ENCODE peak calls at places on chromosomes 4 and X, in seven cellular contexts. P is endodermal cell; M is heart left ventricle; L is IMR-90; T is neuronal stem cell; Z is upper lobe of left lung; O is CD4-positive, CD25-positive, alpha-beta regulatory T cell. K is an unnamed sample.

GRCh38 chr4:139453041-139453370 is 915 bp upstream of the RAB33B start:
- DNase-seq in L (no peak), P (no peak), O (peak), T (no peak), M (no peak), Z (peak), K (no peak)

GRCh38 chr4:186622788-186623464 is 67.6 kb upstream of the MTNR1A start:
- DNase-seq in T (no peak), O (no peak), M (no peak), Z (no peak), L (peak), P (no peak), K (no peak)

GRCh38 chrX:69113723-69114122 is 51.5 kb downstream of the PJA1 start:
- DNase-seq in T (no peak), P (no peak), O (no peak), Z (no peak), L (no peak), M (no peak), K (no peak)

GRCh38 chr4:159002950-159003349 is 99.9 kb upstream of the RAPGEF2 start:
- DNase-seq in T (no peak), Z (no peak), L (peak), M (no peak), P (no peak), O (no peak), K (no peak)

GRCh38 chr4:21117771-21118170 is 417.5 kb downstream of the PACRGL start:
- DNase-seq in P (no peak), Z (no peak), M (no peak), O (no peak), L (no peak), T (no peak), K (no peak)

GRCh38 chrX:129632443-129632842 is 22.3 kb downstream of the APLN start:
- DNase-seq in P (no peak), T (no peak), Z (no peak), M (no peak), O (no peak), L (no peak), K (no peak)

GRCh38 chrX:71989768-71990167 is 79.1 kb downstream of the NHSL2 start:
- DNase-seq in T (no peak), Z (no peak), M (peak), P (no peak), O (no peak), L (peak), K (no peak)

GRCh38 chr4:138007572-138007971 is 234.6 kb downstream of the SLC7A11 start:
- DNase-seq in M (no peak), Z (no peak), O (no peak), T (no peak), P (no peak), L (no peak), K (no peak)

GRCh38 chr4:25767877-25768475 is 94.8 kb downstream of the SEL1L3 start:
- DNase-seq in T (peak), L (peak), P (peak), Z (peak), M (peak), O (no peak), K (peak)

GRCh38 chrX:105375816-105376215 is 155.3 kb upstream of the TEX13A start:
- DNase-seq in M (no peak), P (no peak), L (no peak), T (no peak), Z (no peak), O (no peak), K (no peak)

DNA sequence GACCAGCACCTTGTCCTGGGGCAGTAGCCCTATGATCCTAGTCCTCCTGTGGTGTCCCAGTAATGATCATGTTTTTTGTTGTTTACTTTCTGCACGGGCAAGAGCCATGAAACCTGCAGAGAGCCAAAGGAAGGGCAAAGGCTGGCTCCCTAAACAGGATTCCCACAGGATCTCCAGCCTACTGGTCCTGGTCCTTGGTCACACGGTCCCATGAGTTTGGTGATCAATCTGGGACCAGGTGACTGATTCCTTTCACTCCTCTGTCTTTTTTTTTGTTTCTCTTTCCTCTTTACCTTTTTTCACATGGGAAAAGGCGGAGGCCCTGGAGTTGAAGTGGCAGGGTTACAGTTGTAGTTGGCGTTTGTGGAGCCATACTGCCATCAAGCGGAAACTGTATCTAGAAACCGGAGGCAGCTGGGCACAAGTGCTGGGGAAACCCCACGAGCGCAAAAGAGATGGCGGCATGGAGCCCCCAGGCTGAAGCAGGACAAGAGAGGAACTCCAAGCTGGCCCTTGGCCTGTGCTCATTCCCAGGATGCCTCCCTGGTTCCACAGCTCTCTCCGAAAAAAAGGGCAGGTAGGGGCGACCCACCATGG is 34.6 kb downstream of the NBDY start:
- DNase-seq in Z (peak), O (peak), T (no peak), M (no peak), L (peak), P (peak), K (no peak)
- H3K27ac ChIP-seq in Z (peak), O (peak), T (no peak), M (peak), L (peak), P (no peak), K (no peak)

DNA sequence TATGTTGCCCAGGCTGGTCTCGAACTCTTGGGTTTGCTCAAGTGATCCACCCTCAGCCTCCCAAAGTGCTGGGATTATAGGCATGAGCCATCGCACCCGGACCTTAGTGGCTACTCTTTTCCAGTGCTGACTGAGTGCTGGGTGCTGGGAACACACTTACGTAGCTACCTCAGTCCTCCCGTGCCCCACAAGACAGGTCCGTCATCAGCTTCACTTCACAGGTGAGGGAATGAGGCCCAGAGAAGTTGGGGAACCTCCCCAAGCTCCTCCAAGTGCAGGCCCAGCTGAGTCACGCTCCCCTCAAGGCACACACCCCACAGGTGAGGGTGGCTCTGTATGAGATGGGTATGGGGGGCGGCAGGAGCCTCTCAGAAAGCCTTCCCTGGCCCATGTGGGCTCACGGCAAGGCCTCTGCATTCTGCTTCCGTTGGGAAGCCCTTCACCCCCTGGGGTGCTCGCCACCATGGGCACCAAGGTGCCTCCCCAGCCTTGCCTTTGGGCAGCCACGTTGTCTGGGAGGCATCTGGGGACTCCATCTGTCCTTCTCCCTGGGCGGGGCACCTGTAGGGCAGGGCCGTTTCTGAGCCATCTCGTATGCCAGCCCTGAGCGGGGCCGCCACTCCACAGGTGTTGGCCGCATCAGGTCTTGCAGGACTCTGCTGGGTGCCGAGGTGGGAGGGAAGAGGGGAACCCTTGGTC is 28.4 kb downstream of the NSG1 start:
- DNase-seq in T (no peak), Z (no peak), L (no peak), M (no peak), P (no peak), O (no peak), K (no peak)
- H3K4me3 ChIP-seq in T (peak), Z (no peak), L (no peak), M (no peak), P (no peak), O (no peak), K (no peak)

DNA sequence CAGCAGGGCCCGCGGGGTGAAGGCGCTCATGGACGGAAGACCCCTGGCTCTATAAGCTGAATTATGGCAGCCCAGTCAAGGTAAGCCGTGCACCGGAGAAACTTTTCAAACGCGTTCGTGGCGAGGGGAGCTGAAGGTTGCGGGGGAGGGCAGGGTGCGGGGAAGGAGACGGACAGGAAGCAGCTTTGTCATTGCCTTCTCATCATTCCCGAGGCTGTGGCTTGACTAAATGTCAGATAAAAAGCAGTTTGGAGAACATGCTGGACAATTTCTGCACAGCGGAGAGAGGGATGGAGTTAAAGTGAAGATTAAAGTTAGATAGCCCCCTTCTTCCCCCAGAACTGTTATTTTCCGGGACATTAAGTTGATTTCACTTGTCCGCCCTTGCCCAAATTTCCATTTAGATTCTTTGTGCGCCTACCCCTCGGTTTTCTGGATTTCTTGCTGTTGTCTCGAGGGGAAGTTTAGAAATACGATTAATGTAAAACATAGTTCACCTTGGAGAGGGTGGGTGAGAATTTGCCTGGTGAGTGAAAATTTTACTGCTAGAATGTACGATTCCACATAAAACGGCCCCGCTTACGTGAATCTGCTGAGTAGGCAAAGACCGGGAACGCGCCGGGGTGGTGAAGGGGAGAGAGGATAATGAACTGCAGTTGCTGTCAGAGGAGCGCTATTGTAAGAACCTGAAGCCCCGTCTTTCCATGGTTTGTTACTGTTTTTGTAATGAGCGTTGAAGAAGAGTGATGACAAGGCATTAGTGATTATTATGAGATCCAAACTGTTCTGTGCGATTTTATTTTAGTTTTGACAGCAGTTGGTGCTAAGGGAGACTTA is 72.8 kb downstream of the AFF1 start:
- DNase-seq in L (peak), T (peak), P (peak), M (peak), Z (peak), O (no peak), K (no peak)
- H3K27ac ChIP-seq in L (peak), T (peak), P (peak), M (peak), Z (peak), O (peak), K (peak)

DNA sequence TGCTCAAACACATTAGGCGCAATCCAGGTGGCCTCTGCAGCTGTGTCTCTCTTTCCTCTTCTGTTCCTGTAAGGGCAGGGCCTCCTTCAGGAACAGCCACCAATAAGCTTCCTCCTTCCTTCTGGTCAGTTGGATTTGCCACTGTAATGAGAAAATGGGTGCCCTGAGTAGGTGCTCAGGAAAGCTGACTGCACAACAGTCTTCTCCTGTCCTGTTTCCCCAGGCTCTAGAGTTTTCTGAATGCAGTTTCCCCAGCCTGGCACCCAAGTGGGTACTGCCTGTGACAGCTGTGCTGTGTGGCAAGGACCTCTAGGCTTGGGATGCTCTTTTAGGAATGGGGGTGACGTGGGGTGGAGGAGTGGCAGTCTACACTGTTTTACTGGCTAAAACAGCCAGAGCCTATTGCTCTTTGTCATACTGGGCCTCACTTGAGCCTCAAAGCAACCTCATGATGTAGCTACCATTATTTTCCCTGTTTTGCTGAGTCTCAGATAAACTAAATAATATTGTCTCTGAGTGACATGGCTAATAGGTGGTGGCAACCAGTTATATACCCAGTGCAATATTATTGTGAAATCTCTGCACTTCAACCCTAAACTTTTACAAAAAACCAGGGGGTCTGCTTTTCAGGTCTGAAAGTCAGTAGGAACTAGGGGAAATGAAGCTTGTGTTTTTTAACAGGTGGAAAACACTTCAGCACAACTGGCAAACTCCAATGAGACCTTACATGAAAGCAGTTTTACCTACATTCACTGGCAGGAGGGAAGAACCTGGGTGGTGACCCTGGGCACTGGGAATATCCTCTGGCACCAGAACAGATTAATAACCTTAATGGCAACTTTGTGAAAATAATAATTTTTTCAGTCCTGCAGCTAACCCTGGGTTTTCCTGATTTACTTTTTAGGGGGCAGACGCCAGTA is 1.1 kb downstream of the CXCL2 start:
- DNase-seq in L (no peak), O (no peak), Z (peak), T (no peak), P (no peak), M (no peak), K (no peak)
- H3K4me3 ChIP-seq in L (no peak), O (no peak), Z (peak), T (no peak), P (peak), M (peak), K (peak)

DNA sequence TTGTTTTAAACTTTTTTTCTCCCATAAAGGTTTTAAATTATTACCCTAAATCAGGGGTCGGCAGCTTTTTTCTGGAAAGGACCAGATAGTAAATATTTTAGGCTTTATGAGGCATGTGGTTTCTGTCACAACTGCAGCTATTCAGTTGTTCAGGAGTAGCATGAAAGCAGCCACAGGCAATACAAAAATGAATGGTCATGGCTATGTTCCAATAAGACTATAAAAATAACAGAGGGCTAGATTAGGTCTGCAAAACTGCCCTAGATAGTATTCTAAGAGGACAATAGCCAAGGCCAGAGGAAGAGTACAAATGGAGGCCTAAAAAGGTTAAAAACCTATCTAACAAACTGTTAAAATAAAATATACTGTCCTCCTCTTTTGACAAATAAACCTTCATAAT is 24.6 kb downstream of the HERC5 start:
- DNase-seq in Z (no peak), O (no peak), P (no peak), L (no peak), T (no peak), M (no peak), K (no peak)
- H3K27ac ChIP-seq in Z (no peak), O (no peak), P (no peak), L (no peak), T (no peak), M (no peak), K (no peak)

GRCh38 chrX:155262970-155263754 is 1.1 kb downstream of the RAB39B start:
- DNase-seq in P (no peak), L (no peak), T (no peak), O (peak), Z (no peak), M (no peak), K (peak)
- H3K4me3 ChIP-seq in P (peak), L (no peak), T (no peak), O (peak), Z (peak), M (no peak), K (peak)

DNA sequence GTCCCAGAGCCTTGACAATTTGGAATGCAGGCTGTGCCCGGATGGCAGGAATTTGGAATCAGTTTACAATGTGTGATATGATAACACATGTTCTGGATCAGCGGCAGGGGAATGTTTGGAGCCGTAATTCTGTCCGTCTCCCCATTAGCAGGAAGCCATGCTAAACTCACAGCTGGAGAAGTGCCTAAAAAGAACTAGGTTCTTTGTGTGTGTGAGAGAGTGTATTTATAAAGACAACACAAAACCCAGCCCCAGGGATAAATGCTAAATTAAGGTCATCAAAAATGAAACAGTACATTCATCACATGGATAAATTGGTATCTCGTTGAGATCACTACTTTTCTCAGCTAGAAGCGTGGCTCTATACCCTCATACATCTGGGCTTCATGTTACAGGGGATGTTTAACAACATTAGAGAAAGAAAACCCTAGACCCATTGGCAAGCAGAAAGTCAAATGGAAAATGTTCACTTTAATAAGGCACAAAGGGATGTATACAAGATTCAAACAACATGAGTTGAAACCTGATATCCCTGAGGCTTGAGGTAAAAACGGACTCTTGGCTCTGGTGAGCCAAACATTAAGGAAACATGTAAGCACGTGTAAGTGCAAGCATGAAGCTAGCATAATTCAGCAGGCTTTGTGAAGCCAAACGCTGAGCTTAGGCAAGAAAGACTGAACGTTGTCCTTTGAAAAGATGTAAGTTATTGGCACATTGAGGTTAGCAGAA is 18.0 kb upstream of the TMEM131L start:
- DNase-seq in L (peak), T (no peak), P (no peak), Z (no peak), O (no peak), M (no peak), K (no peak)
- H3K27ac ChIP-seq in L (peak), T (no peak), P (no peak), Z (no peak), O (no peak), M (no peak), K (peak)

GRCh38 chr4:7372673-7373072 is 62.1 kb downstream of the PSAPL1 start:
- DNase-seq in Z (no peak), P (no peak), T (no peak), L (peak), O (no peak), M (no peak), K (no peak)

GRCh38 chr4:7377223-7377865 is 57.4 kb downstream of the PSAPL1 start:
- DNase-seq in L (no peak), O (no peak), Z (no peak), M (no peak), T (no peak), P (no peak), K (no peak)

GRCh38 chr4:7379161-7379560 is 55.6 kb downstream of the PSAPL1 start:
- DNase-seq in O (no peak), Z (no peak), P (no peak), L (no peak), T (no peak), M (no peak), K (no peak)

GRCh38 chr4:7374571-7374970 is 60.2 kb downstream of the PSAPL1 start:
- DNase-seq in P (no peak), O (no peak), Z (no peak), L (no peak), M (no peak), T (no peak), K (no peak)

GRCh38 chr4:7375427-7375826 is 59.3 kb downstream of the PSAPL1 start:
- DNase-seq in L (peak), O (no peak), M (no peak), P (no peak), Z (no peak), T (no peak), K (no peak)
- H3K4me3 ChIP-seq in L (no peak), O (no peak), M (no peak), P (no peak), Z (no peak), T (no peak), K (no peak)

K was measured in SK-N-MC.